ENCODE peak calls at places on chromosomes 2 and 18, in ten cellular contexts. F is A549, M is esophagus squamous epithelium, P is HepG2, O is prostate gland, H is kidney epithelial cell, U is ovary, G is mammary epithelial cell, V is pancreas, Q is choroid plexus epithelial cell. L is an unnamed sample.

GRCh38 chr2:182954789-182955188 is 83.5 kb downstream of the NCKAP1 start:
- DNase-seq in F (no peak), M (no peak), P (peak; percentile 8), O (no peak), H (no peak), U (no peak), G (no peak), V (no peak), Q (no peak), L (no peak)

GRCh38 chr2:15638720-15639119 is 47.1 kb downstream of the DDX1 start:
- DNase-seq in F (no peak), M (no peak), P (no peak), O (no peak), H (no peak), U (no peak), G (peak; percentile 17), V (no peak), Q (peak; percentile 56), L (peak; percentile 25)

GRCh38 chr18:34787931-34788532 is 77.9 kb downstream of the DTNA start:
- DNase-seq in F (peak; percentile 25), M (no peak), P (peak; percentile 60), O (peak; percentile 57), H (no peak), U (no peak), G (peak; percentile 42), V (no peak), Q (peak; percentile 83), L (peak; percentile 64)

GRCh38 chr2:191901031-191901430 is 54.1 kb upstream of the CAVIN2 start:
- DNase-seq in F (no peak), M (no peak), P (no peak), O (no peak), H (no peak), U (no peak), G (no peak), V (no peak), Q (no peak), L (no peak)

GRCh38 chr2:46800218-46800617 is 115.4 kb downstream of the MCFD2 start:
- DNase-seq in F (no peak), M (no peak), P (no peak), O (no peak), H (no peak), U (no peak), G (peak; percentile 45), V (no peak), Q (no peak), L (peak; percentile 45)

GRCh38 chr2:231708773-231709635 is 679 bp downstream of the PTMA start:
- DNase-seq in F (no peak), M (no peak), P (no peak), O (peak; percentile 24), H (no peak), U (peak; percentile 83), G (peak; percentile 44), V (peak; percentile 81), Q (peak; percentile 55), L (peak; percentile 35)

GRCh38 chr2:223723954-223724411 is 113.4 kb downstream of the AP1S3 start:
- DNase-seq in F (no peak), M (no peak), P (no peak), O (no peak), H (no peak), U (no peak), G (no peak), V (no peak), Q (no peak), L (no peak)

GRCh38 chr2:98559581-98559980 is 48.7 kb downstream of the COA5 start:
- DNase-seq in F (no peak), M (no peak), P (no peak), O (no peak), H (no peak), U (no peak), G (no peak), V (no peak), Q (peak; percentile 38), L (no peak)

GRCh38 chr2:48633143-48633542 is 15.5 kb downstream of the GTF2A1L start:
- DNase-seq in F (no peak), M (no peak), P (no peak), O (no peak), H (no peak), U (no peak), G (no peak), V (no peak), Q (no peak), L (no peak)

GRCh38 chr2:182767578-182767977 is 51.5 kb downstream of the DNAJC10 start:
- DNase-seq in F (peak; percentile 4), M (no peak), P (peak; percentile 47), O (no peak), H (no peak), U (no peak), G (peak; percentile 19), V (no peak), Q (peak; percentile 79), L (peak; percentile 37)

GRCh38 chr2:21710031-21710430 is 586.3 kb downstream of the TDRD15 start:
- DNase-seq in F (no peak), M (no peak), P (no peak), O (no peak), H (no peak), U (no peak), G (no peak), V (no peak), Q (no peak), L (no peak)

GRCh38 chr2:163527381-163527780 is 208.4 kb downstream of the FIGN start:
- DNase-seq in F (no peak), M (no peak), P (no peak), O (no peak), H (no peak), U (no peak), G (no peak), V (no peak), Q (no peak), L (no peak)

GRCh38 chr2:23386422-23387220 is 1.6 kb downstream of the KLHL29 start:
- DNase-seq in F (peak; percentile 35), M (no peak), P (no peak), O (peak; percentile 43), H (no peak), U (peak; percentile 53), G (peak; percentile 30), V (no peak), Q (peak; percentile 25), L (peak; percentile 11)

GRCh38 chr18:54734059-54734458 is 94.2 kb upstream of the RAB27B start:
- DNase-seq in F (peak; percentile 21), M (no peak), P (no peak), O (no peak), H (peak; percentile 57), U (no peak), G (peak; percentile 91), V (no peak), Q (peak; percentile 96), L (peak; percentile 92)

GRCh38 chr2:208570066-208570465 is 163.5 kb downstream of the PTH2R start:
- DNase-seq in F (no peak), M (no peak), P (no peak), O (no peak), H (no peak), U (no peak), G (no peak), V (no peak), Q (no peak), L (no peak)
- H3K4me3 ChIP-seq in F (no peak overlapping the region), M (no peak overlapping the region), P (no peak overlapping the region), O (no peak overlapping the region), H (no peak overlapping the region), U (no peak overlapping the region), G (no peak overlapping the region), V (no peak overlapping the region), Q (no peak overlapping the region), L (no peak overlapping the region)

DNA sequence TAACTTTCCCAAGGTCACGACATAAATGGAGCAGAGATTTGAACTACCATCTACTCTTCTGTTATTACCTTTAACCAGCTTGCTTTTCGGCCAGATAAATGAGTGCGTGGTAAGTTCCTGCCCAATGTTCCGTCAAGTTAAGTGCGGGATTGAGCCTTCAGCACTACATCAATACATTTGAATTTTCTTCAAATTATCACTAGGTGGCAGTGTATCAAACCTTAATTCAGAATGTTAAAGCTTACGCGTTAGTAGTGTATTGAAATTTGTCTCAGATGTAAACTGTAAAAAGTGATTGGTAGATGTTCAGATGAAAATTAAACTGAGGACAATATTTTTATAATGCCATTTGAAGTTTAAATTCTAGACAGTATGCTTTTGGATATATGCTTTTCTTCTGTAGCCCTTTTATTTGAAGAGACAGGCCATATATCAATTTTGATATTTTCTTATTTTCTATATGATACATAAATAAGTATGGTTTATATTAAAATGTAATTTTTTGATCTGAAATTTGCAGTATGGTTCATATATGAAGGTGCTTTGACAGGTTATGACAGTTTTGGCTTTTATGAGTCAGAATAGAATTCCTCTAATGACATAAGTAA is 681.3 kb downstream of the ADCYAP1 start:
- DNase-seq in F (peak; percentile 0), M (no peak), P (peak; percentile 20), O (no peak), H (peak; percentile 9), U (no peak), G (peak; percentile 13), V (no peak), Q (peak; percentile 62), L (peak; percentile 49)
- TF ChIP-seq CTCF in F (peak; percentile 50), M (no peak), P (peak; percentile 61), O (peak; percentile 25), H (peak; percentile 41), U (no peak), G (peak; percentile 25), V (no peak), Q (peak; percentile 57), L (peak; percentile 33)

GRCh38 chr18:1665064-1665463 is 760.4 kb downstream of the ADCYAP1 start:
- DNase-seq in F (no peak), M (no peak), P (no peak), O (no peak), H (no peak), U (no peak), G (no peak), V (no peak), Q (no peak), L (no peak)

GRCh38 chr18:1653873-1654272 is 749.2 kb downstream of the ADCYAP1 start:
- DNase-seq in F (no peak), M (no peak), P (no peak), O (no peak), H (no peak), U (no peak), G (no peak), V (no peak), Q (no peak), L (no peak)

GRCh38 chr18:1657888-1658287 is 753.2 kb downstream of the ADCYAP1 start:
- DNase-seq in F (no peak), M (no peak), P (no peak), O (no peak), H (no peak), U (no peak), G (no peak), V (no peak), Q (no peak), L (no peak)

GRCh38 chr18:1663879-1664705 is 759.4 kb downstream of the ADCYAP1 start:
- DNase-seq in F (peak; percentile 0), M (no peak), P (peak; percentile 44), O (no peak), H (no peak), U (peak; percentile 32), G (peak; percentile 20), V (peak; percentile 69), Q (peak; percentile 10), L (peak; percentile 15)

GRCh38 chr18:1659190-1659589 is 754.5 kb downstream of the ADCYAP1 start:
- DNase-seq in F (no peak), M (no peak), P (no peak), O (no peak), H (peak; percentile 21), U (no peak), G (no peak), V (no peak), Q (no peak), L (no peak)
- H3K4me3 ChIP-seq in F (no peak overlapping the region), M (no peak overlapping the region), P (no peak overlapping the region), O (no peak overlapping the region), H (no peak overlapping the region), U (no peak overlapping the region), G (no peak overlapping the region), V (no peak overlapping the region), Q (no peak overlapping the region), L (no peak overlapping the region)

GRCh38 chr2:198322275-198322674 is 517.9 kb downstream of the PLCL1 start:
- DNase-seq in F (no peak), M (no peak), P (no peak), O (no peak), H (no peak), U (no peak), G (no peak), V (no peak), Q (no peak), L (no peak)
- TF ChIP-seq CTCF in F (no peak), M (no peak), P (peak; percentile 47), O (no peak), H (peak; percentile 41), U (no peak), G (no peak), V (no peak), Q (peak; percentile 41), L (peak; percentile 42)